ENCODE peak calls at places on chromosomes 16 and 17, in four cellular contexts. One of them, this sample, is unnamed.

GRCh38 chr17:82931696-82932060 is 91.9 kb upstream of the ZNF750 start:
- DNase-seq in AG04449: peak
- DNase-seq in epithelial cell of esophagus: peak
- DNase-seq in breast epithelium: peak
- DNase-seq in this sample: peak

GRCh38 chr16:68367034-68367433 is 56.2 kb downstream of the PRMT7 start:
- DNase-seq in breast epithelium: no peak
- DNase-seq in AG04449: no peak
- DNase-seq in epithelial cell of esophagus: peak
- DNase-seq in this sample: no peak

GRCh38 chr17:74757931-74758845 is 9.8 kb downstream of the NHERF1 start:
- DNase-seq in breast epithelium: no peak
- DNase-seq in epithelial cell of esophagus: peak
- DNase-seq in AG04449: no peak
- DNase-seq in this sample: no peak

GRCh38 chr17:38701504-38702165 is 3.4 kb upstream of the MLLT6 start:
- DNase-seq in AG04449: no peak
- DNase-seq in epithelial cell of esophagus: peak
- DNase-seq in breast epithelium: no peak
- DNase-seq in this sample: no peak

GRCh38 chr17:30961213-30962188 is 9.3 kb upstream of the RNF135 start:
- DNase-seq in breast epithelium: no peak
- DNase-seq in epithelial cell of esophagus: peak
- DNase-seq in AG04449: no peak
- DNase-seq in this sample: no peak

GRCh38 chr17:20992987-20993862 is 49.6 kb downstream of the USP22 start:
- DNase-seq in AG04449: peak
- DNase-seq in epithelial cell of esophagus: peak
- DNase-seq in breast epithelium: peak
- DNase-seq in this sample: no peak

GRCh38 chr17:72985882-72986720 is 106.4 kb downstream of the SLC39A11 start:
- DNase-seq in breast epithelium: peak
- DNase-seq in epithelial cell of esophagus: peak
- DNase-seq in AG04449: no peak
- DNase-seq in this sample: no peak

GRCh38 chr17:63826468-63827001 is 696 bp upstream of the PSMC5 start:
- DNase-seq in AG04449: no peak
- DNase-seq in epithelial cell of esophagus: peak
- DNase-seq in breast epithelium: no peak
- DNase-seq in this sample: no peak

GRCh38 chr17:76562734-76563148 is 22.9 kb downstream of the PRCD start:
- DNase-seq in breast epithelium: no peak
- DNase-seq in epithelial cell of esophagus: peak
- DNase-seq in AG04449: peak
- DNase-seq in this sample: no peak

DNA sequence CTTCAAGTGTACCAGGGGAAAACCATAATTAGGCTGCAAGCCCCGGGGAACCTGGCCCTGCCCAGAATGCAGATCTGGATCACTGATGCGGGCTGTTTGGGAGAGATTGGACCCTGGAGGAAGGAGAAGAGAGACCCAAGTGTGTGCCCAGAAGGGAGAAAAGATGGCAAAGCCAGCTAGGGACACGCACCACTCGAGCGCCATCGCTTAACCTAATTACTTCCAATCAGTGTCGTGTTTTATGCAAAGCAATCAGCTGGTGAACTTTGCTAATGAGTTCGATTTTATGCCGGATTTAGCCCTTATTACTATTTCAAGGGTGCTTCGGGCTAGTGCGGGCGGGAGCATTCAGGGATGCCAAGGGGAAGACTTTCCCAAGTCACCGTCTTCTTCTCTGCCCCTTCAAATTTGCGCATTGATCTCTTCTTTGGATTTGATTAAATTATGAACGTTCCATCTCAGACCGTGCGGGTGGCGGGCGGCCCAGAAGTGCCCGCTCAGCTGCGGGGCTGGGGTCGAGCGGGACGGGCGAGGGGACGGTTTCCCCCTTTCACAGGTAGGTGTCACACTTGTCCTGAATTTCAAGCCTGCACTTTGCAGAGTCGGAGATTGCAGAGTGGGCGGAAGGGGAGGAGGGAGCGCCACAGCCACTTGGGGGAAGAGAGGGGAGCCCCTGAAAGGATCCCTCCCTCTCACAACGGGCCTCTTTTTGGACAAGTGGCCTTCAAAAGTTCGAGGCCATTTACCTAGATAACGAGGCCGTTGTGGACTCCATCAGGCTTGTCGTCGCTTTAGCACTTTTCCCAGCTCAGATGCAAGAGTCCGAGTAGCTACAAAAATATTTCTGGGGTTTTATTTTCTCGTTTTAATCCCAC is 4.1 kb downstream of the IRX5 start:
- DNase-seq in epithelial cell of esophagus: peak
- DNase-seq in AG04449: no peak
- DNase-seq in breast epithelium: peak
- DNase-seq in this sample: peak
- TF ChIP-seq CTCF in epithelial cell of esophagus: peak
- TF ChIP-seq CTCF in AG04449: peak
- TF ChIP-seq CTCF in breast epithelium: no peak
- TF ChIP-seq CTCF in this sample: no peak

DNA sequence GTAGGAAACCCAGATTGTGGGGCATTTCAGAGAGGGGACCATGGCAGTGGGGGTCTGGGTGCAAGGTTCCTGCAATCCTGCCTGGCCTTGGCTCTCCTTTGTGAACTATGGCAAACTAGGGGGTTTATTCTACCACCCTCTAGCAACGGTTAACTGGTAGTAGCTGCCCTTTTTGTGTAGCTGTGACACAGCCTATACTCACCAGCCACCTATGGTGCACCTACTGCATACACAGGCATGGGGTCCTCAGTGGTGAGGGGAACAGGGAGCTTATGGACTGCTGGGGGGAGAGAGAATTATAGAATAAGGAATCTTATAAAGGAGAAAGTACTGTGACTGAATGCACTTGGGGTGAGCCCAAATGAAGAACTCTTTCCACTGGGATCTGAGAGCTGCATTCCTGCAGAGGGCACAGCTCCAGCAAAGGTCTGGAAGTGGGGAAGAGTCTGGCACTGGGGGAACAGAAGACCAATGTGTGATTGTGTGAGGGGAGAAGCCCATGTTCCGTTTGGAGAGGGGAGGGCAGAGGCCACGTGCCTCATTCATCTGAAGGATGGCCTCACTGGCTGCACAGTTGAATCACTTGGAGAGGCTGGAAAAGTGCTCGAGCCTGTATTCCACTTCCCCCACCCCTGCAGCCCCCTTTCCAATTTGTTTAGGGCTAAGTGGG is 2.1 kb downstream of the MT1X start:
- DNase-seq in AG04449: no peak
- DNase-seq in epithelial cell of esophagus: peak
- DNase-seq in breast epithelium: no peak
- DNase-seq in this sample: no peak
- H3K4me3 ChIP-seq in AG04449: no peak
- H3K4me3 ChIP-seq in epithelial cell of esophagus: peak
- H3K4me3 ChIP-seq in breast epithelium: peak
- H3K4me3 ChIP-seq in this sample: no peak

GRCh38 chr16:12468552-12468951 is 335.1 kb downstream of the CPPED1 start:
- DNase-seq in epithelial cell of esophagus: no peak
- DNase-seq in breast epithelium: no peak
- DNase-seq in AG04449: no peak
- DNase-seq in this sample: no peak
- TF ChIP-seq CTCF in epithelial cell of esophagus: no peak
- TF ChIP-seq CTCF in breast epithelium: no peak
- TF ChIP-seq CTCF in AG04449: no peak
- TF ChIP-seq CTCF in this sample: no peak

DNA sequence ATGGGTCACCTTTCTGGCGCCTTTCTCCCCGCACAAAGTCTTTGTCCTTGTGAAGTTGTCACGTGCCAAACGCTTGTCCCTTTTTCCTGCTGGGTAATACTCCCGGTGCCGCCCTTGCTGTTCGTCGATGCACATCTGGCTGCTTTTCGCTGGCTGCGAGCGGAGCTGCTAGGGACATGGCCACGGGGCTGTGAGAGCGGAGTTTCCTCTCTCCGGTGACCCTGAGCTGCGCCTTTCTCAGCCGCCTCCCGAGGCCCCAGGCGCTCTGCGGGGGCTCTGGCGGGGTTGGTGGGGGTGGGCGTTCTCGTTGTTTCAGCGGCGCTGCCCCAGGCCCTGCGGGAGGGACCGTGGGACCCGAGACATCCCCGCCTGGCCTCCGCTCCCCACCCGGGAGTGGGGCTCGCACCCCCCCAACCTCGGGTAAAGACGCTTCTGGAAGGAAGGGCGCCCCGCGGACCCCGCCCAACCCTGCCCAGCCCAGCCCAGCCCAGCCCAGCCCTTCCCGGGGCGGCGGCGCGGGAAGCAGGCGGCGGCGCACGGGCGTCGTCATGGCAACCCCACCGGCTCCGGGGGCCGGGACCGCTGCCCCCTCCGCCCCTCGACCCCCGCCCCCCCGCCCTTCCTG is 12.2 kb downstream of the CHMP6 start:
- DNase-seq in epithelial cell of esophagus: no peak
- DNase-seq in breast epithelium: no peak
- DNase-seq in AG04449: no peak
- DNase-seq in this sample: no peak
- H3K4me3 ChIP-seq in epithelial cell of esophagus: no peak
- H3K4me3 ChIP-seq in breast epithelium: peak
- H3K4me3 ChIP-seq in AG04449: peak
- H3K4me3 ChIP-seq in this sample: no peak

GRCh38 chr16:81994485-81994884 is 16.8 kb downstream of the SDR42E1 start:
- DNase-seq in breast epithelium: no peak
- DNase-seq in AG04449: no peak
- DNase-seq in epithelial cell of esophagus: no peak
- DNase-seq in this sample: no peak
- TF ChIP-seq CTCF in breast epithelium: no peak
- TF ChIP-seq CTCF in AG04449: no peak
- TF ChIP-seq CTCF in epithelial cell of esophagus: peak
- TF ChIP-seq CTCF in this sample: no peak